ENCODE peak calls at places on chromosome 18, in six cellular contexts. R is IMR-90, X is Caco-2, M is cardiac muscle cell, B is HFF-Myc, F is fibroblast of lung. C is an unnamed sample.

GRCh38 chr18:21489119-21489750 is 111.3 kb downstream of the ESCO1 start:
- DNase-seq in R (peak), X (peak), M (peak), B (peak), F (peak), C (peak)

GRCh38 chr18:13500891-13501887 is 225.2 kb downstream of the FAM210A start:
- DNase-seq in R (peak), X (no peak), M (no peak), B (no peak), F (peak), C (peak)

GRCh38 chr18:49690307-49690706 is 123.0 kb downstream of the ACAA2 start:
- DNase-seq in R (peak), X (no peak), M (no peak), B (peak), F (peak), C (peak)

GRCh38 chr18:74284501-74285004 is 7.2 kb downstream of the CYB5A start:
- DNase-seq in R (no peak), X (no peak), M (peak), B (no peak), F (no peak), C (peak)

GRCh38 chr18:2657788-2658458 is 2.4 kb downstream of the SMCHD1 start:
- DNase-seq in R (peak), X (peak), M (no peak), B (peak), F (peak), C (peak)

GRCh38 chr18:48133675-48134251 is 203.3 kb upstream of the SMAD2 start:
- DNase-seq in R (no peak), X (no peak), M (no peak), B (no peak), F (peak), C (no peak)

GRCh38 chr18:10336749-10337148 is 117.7 kb upstream of the APCDD1 start:
- DNase-seq in R (no peak), X (no peak), M (peak), B (no peak), F (no peak), C (peak)

GRCh38 chr18:50285071-50285470 is 2.4 kb downstream of the CXXC1 start:
- DNase-seq in R (no peak), X (no peak), M (no peak), B (no peak), F (no peak), C (no peak)

GRCh38 chr18:22813648-22814328 is 119.3 kb upstream of the RBBP8 start:
- DNase-seq in R (peak), X (peak), M (peak), B (no peak), F (peak), C (no peak)

GRCh38 chr18:55549474-55550104 is 38.4 kb downstream of the TCF4 start:
- DNase-seq in R (no peak), X (no peak), M (no peak), B (no peak), F (no peak), C (no peak)

GRCh38 chr18:62690416-62690815 is 24.9 kb upstream of the PHLPP1 start:
- DNase-seq in R (no peak), X (no peak), M (no peak), B (no peak), F (no peak), C (no peak)

GRCh38 chr18:63090334-63090733 is 229.2 kb downstream of the BCL2 start:
- DNase-seq in R (no peak), X (no peak), M (no peak), B (peak), F (no peak), C (no peak)

GRCh38 chr18:37535968-37536367 is 29.6 kb downstream of the CELF4 start:
- DNase-seq in R (no peak), X (no peak), M (no peak), B (no peak), F (no peak), C (no peak)

GRCh38 chr18:51498085-51498855 is 300.8 kb upstream of the MEX3C start:
- DNase-seq in R (no peak), X (no peak), M (peak), B (no peak), F (no peak), C (no peak)

GRCh38 chr18:9612215-9612830 is 2.0 kb downstream of the PPP4R1 start:
- DNase-seq in R (peak), X (peak), M (peak), B (no peak), F (peak), C (peak)

GRCh38 chr18:44679912-44680270 is 797 bp upstream of the SETBP1 start:
- DNase-seq in R (peak), X (peak), M (peak), B (no peak), F (peak), C (no peak)

GRCh38 chr18:2417861-2418610 is 153.3 kb downstream of the METTL4 start:
- DNase-seq in R (peak), X (no peak), M (peak), B (no peak), F (peak), C (peak)

GRCh38 chr18:36702398-36703010 is 126.3 kb downstream of the TPGS2 start:
- DNase-seq in R (no peak), X (no peak), M (no peak), B (no peak), F (no peak), C (no peak)

GRCh38 chr18:79786781-79787526 is 10.8 kb upstream of the KCNG2 start:
- DNase-seq in R (peak), X (no peak), M (no peak), B (no peak), F (no peak), C (peak)

GRCh38 chr18:58542426-58543159 is 86.3 kb downstream of the ALPK2 start:
- DNase-seq in R (no peak), X (no peak), M (no peak), B (no peak), F (no peak), C (no peak)

GRCh38 chr18:56639094-56639361 is 636 bp upstream of the TXNL1 start:
- DNase-seq in R (no peak), X (peak), M (no peak), B (no peak), F (no peak), C (peak)

GRCh38 chr18:54684786-54685185 is 93.7 kb downstream of the DYNAP start:
- DNase-seq in R (no peak), X (no peak), M (peak), B (no peak), F (peak), C (no peak)

GRCh38 chr18:57784034-57784815 is 18.9 kb downstream of the ATP8B1 start:
- DNase-seq in R (peak), X (no peak), M (no peak), B (no peak), F (peak), C (peak)

GRCh38 chr18:69916412-69916811 is 31.3 kb downstream of the CD226 start:
- DNase-seq in R (peak), X (no peak), M (no peak), B (no peak), F (peak), C (peak)

GRCh38 chr18:48376934-48377333 is 32.2 kb downstream of the ZBTB7C start:
- DNase-seq in R (no peak), X (no peak), M (no peak), B (no peak), F (no peak), C (no peak)

GRCh38 chr18:777021-777420 is 35.0 kb downstream of the YES1 start:
- DNase-seq in R (peak), X (no peak), M (no peak), B (no peak), F (peak), C (peak)

GRCh38 chr18:21669736-21670135 is 34.8 kb downstream of the ABHD3 start:
- DNase-seq in R (no peak), X (no peak), M (no peak), B (no peak), F (no peak), C (peak)

GRCh38 chr18:8367217-8367988 is 241.8 kb upstream of the RAB12 start:
- DNase-seq in R (no peak), X (no peak), M (peak), B (no peak), F (peak), C (no peak)

GRCh38 chr18:69992776-69993175 is 45.1 kb upstream of the CD226 start:
- DNase-seq in R (peak), X (no peak), M (no peak), B (peak), F (peak), C (peak)

GRCh38 chr18:70420151-70420898 is 131.5 kb downstream of the SOCS6 start:
- DNase-seq in R (peak), X (no peak), M (no peak), B (no peak), F (peak), C (peak)

GRCh38 chr18:13612111-13612997 is 114.0 kb downstream of the FAM210A start:
- DNase-seq in R (no peak), X (no peak), M (no peak), B (no peak), F (no peak), C (no peak)

GRCh38 chr18:22032392-22032961 is 136.9 kb upstream of the GATA6 start:
- DNase-seq in R (peak), X (peak), M (no peak), B (peak), F (peak), C (peak)

GRCh38 chr18:323253-323622 is 55.4 kb upstream of the THOC1 start:
- DNase-seq in R (peak), X (peak), M (no peak), B (no peak), F (peak), C (peak)

GRCh38 chr18:48808476-48808875 is 142.3 kb downstream of the SMAD7 start:
- DNase-seq in R (no peak), X (no peak), M (no peak), B (no peak), F (no peak), C (no peak)

DNA sequence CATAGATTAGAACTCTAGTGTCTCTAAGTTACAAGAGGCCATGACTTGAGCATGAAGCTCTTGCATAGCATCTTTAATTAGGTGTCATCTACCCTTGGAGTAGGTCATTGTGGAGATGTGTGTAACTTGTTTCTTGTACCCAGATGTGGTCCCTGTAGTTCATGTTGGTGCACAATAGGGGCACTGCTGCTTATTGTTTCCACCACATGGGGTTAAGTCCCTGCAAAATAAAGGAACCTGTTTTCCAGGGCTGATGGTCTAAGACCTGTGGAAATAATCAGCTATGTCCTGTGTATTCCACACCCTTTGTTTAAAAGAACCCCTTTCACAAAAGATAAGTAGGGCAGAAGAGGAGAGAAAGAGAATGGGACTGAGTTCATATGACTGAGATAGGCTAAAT is 28.6 kb downstream of the ASXL3 start:
- DNase-seq in R (no peak), X (no peak), M (no peak), B (no peak), F (no peak), C (no peak)
- TF ChIP-seq CTCF in R (no peak), X (no peak), M (no peak), B (peak), F (no peak), C (no peak)

GRCh38 chr18:61340148-61340547 is 6.9 kb downstream of the CDH20 start:
- DNase-seq in R (no peak), X (no peak), M (no peak), B (no peak), F (no peak), C (no peak)
- H3K4me3 ChIP-seq in R (no peak), X (no peak), M (no peak), B (no peak), F (no peak), C (no peak)

DNA sequence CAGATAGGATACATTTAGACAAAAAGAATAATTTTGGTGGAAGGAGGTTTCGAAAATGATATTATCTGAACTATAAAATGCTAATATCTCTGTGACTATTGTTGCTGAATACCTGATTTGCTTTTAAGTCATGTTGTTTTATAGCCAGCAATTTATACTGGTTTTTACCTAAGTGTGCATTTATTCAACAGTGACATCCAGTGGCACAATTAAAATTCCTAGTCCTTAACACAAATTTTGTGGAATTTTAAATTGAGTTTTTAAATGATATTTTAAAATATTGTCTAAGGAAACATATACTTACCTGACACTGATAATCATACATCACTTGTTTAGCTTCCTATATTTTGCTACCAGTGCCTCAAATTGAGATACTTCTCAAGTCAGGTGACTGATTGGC is 144.8 kb downstream of the ARHGAP28 start:
- DNase-seq in R (peak), X (no peak), M (no peak), B (no peak), F (no peak), C (peak)
- TF ChIP-seq CTCF in R (peak), X (no peak), M (peak), B (no peak), F (peak), C (no peak)

DNA sequence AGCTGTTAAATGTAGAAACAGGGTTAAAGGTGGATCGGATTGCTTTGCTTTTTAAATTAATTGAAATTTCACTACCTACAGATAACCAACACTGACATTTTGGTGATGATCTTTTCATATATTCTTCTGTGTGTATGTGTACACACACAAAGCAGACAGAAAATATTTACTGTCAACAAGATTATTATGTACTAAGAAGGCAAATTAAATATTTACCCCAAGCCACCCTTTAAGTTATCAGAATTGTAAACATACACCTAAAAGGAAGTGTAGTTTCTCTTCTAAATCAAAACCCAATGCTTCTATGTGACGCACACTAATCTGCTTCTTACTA is 98.7 kb downstream of the GAREM1 start:
- DNase-seq in R (no peak), X (no peak), M (no peak), B (no peak), F (no peak), C (no peak)
- H3K4me3 ChIP-seq in R (no peak), X (no peak), M (no peak), B (no peak), F (no peak), C (no peak)

GRCh38 chr18:31680836-31681568 is 3.4 kb downstream of the B4GALT6 start:
- DNase-seq in R (no peak), X (peak), M (no peak), B (no peak), F (no peak), C (no peak)
- TF ChIP-seq CTCF in R (peak), X (peak), M (peak), B (no peak), F (peak), C (no peak)

C was measured in foreskin fibroblast.